ENCODE peak calls at places on chromosomes 12 and 14, in ten cellular contexts. C is WERI-Rb-1, F is aorta, D is brain microvascular endothelial cell, Z is SJCRH30, E is HCT116, X is sigmoid colon, S is cardiac muscle cell, Q is right cardiac atrium, O is substantia nigra. M is an unnamed sample.

GRCh38 chr12:14774074-14774943 is 29.0 kb downstream of the WBP11 start:
- DNase-seq in C (no peak), F (peak), D (peak), Z (no peak), E (peak), X (peak), S (peak), Q (peak), O (peak), M (peak)

GRCh38 chr12:91173139-91173538 is 9.5 kb downstream of the DCN start:
- DNase-seq in C (no peak), F (no peak), D (no peak), Z (peak), E (no peak), X (no peak), S (no peak), Q (no peak), O (no peak), M (no peak)

GRCh38 chr14:34003691-34004090 is 52.8 kb upstream of the EGLN3 start:
- DNase-seq in C (peak), F (no peak), D (no peak), Z (peak), E (no peak), X (no peak), S (no peak), Q (no peak), O (no peak), M (no peak)

GRCh38 chr14:76564471-76565119 is 188.7 kb downstream of the ESRRB start:
- DNase-seq in C (no peak), F (no peak), D (no peak), Z (no peak), E (peak), X (no peak), S (peak), Q (no peak), O (no peak), M (no peak)

GRCh38 chr14:77240336-77240915 is 30.6 kb downstream of the NGB start:
- DNase-seq in C (no peak), F (no peak), D (no peak), Z (no peak), E (no peak), X (no peak), S (no peak), Q (no peak), O (no peak), M (no peak)

GRCh38 chr12:87428701-87429277 is 600.4 kb downstream of the C12orf50 start:
- DNase-seq in C (no peak), F (no peak), D (peak), Z (no peak), E (no peak), X (no peak), S (no peak), Q (no peak), O (no peak), M (no peak)

GRCh38 chr12:103012884-103013283 is 55.4 kb downstream of the ASCL1 start:
- DNase-seq in C (no peak), F (no peak), D (no peak), Z (no peak), E (no peak), X (no peak), S (no peak), Q (no peak), O (peak), M (no peak)

GRCh38 chr12:102728506-102729242 is 188.4 kb downstream of the PAH start:
- DNase-seq in C (no peak), F (no peak), D (no peak), Z (no peak), E (no peak), X (no peak), S (no peak), Q (no peak), O (no peak), M (no peak)

GRCh38 chr12:1126089-1126488 is 135.1 kb downstream of the ERC1 start:
- DNase-seq in C (no peak), F (no peak), D (no peak), Z (no peak), E (no peak), X (no peak), S (no peak), Q (no peak), O (no peak), M (no peak)

GRCh38 chr12:46517579-46517962 is 145.0 kb upstream of the SLC38A2 start:
- DNase-seq in C (no peak), F (no peak), D (no peak), Z (no peak), E (no peak), X (no peak), S (no peak), Q (no peak), O (no peak), M (no peak)

GRCh38 chr14:23306412-23307145 is at the start of gene BCL2L2:
- DNase-seq in C (peak), F (peak), D (peak), Z (peak), E (peak), X (peak), S (peak), Q (peak), O (peak), M (peak)

GRCh38 chr12:121786441-121786825 is 7.1 kb downstream of the RHOF start:
- DNase-seq in C (no peak), F (no peak), D (peak), Z (no peak), E (peak), X (peak), S (no peak), Q (peak), O (no peak), M (no peak)

GRCh38 chr14:70887207-70888150 is 19.8 kb upstream of the PCNX1 start:
- DNase-seq in C (no peak), F (no peak), D (peak), Z (no peak), E (no peak), X (no peak), S (no peak), Q (no peak), O (no peak), M (no peak)

DNA sequence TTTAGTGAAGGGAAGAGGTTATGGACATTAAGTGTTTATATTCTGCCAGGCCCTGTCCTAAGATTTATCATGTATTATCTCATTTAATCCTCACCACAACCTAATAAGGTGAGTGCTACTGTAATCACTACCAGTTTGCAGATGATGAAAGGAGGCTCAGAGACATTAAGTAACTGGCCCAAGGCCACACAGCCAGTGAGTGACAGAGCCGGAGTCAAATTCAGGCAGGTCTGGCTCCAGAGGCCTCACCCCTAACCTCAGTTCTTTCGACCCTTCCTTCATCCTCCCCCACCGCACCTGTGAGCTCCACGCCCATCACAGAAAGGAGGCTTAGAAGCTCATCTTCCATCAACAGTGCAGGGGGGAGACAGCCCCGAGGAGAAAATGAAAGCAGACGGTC is 197.3 kb downstream of the RBM19 start:
- DNase-seq in C (no peak), F (no peak), D (no peak), Z (no peak), E (no peak), X (no peak), S (no peak), Q (no peak), O (no peak), M (no peak)
- H3K27ac ChIP-seq in C (no peak), F (no peak), D (no peak), Z (no peak), E (no peak), X (no peak), S (no peak), Q (no peak), O (no peak), M (no peak)

DNA sequence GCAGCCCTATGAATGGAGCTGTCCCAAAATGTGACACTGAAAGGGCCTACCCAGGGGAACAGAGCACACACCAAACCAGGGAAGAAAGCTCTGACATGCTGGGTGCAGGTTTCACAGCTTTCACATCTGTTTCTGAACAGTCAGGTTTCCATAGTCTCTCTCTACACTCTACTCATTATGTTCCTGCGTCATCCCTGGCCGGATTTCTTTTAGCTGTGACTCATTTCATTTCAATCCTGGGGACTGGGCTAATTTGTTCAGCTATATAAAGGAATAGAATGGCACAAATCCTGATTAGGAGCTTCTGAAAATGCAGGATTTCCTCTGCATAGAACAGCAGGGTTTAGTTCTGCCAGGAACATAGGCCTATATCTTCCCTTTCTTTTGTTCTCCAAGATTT is 649.8 kb downstream of the RPS29 start:
- DNase-seq in C (peak), F (no peak), D (peak), Z (peak), E (no peak), X (peak), S (no peak), Q (no peak), O (no peak), M (no peak)
- H3K27ac ChIP-seq in C (no peak), F (no peak), D (no peak), Z (peak), E (no peak), X (peak), S (no peak), Q (no peak), O (no peak), M (no peak)

GRCh38 chr14:69648480-69649414 is 37.4 kb downstream of the SUSD6 start:
- DNase-seq in C (no peak), F (no peak), D (peak), Z (no peak), E (no peak), X (no peak), S (peak), Q (no peak), O (no peak), M (no peak)

GRCh38 chr14:69654109-69654508 is 42.7 kb downstream of the SUSD6 start:
- DNase-seq in C (no peak), F (no peak), D (no peak), Z (no peak), E (no peak), X (no peak), S (no peak), Q (no peak), O (no peak), M (no peak)

GRCh38 chr14:69650948-69651369 is 39.6 kb downstream of the SUSD6 start:
- DNase-seq in C (no peak), F (no peak), D (no peak), Z (no peak), E (no peak), X (no peak), S (no peak), Q (no peak), O (no peak), M (no peak)

GRCh38 chr14:69651653-69652052 is 40.3 kb downstream of the SUSD6 start:
- DNase-seq in C (no peak), F (no peak), D (no peak), Z (no peak), E (no peak), X (no peak), S (no peak), Q (no peak), O (no peak), M (no peak)

DNA sequence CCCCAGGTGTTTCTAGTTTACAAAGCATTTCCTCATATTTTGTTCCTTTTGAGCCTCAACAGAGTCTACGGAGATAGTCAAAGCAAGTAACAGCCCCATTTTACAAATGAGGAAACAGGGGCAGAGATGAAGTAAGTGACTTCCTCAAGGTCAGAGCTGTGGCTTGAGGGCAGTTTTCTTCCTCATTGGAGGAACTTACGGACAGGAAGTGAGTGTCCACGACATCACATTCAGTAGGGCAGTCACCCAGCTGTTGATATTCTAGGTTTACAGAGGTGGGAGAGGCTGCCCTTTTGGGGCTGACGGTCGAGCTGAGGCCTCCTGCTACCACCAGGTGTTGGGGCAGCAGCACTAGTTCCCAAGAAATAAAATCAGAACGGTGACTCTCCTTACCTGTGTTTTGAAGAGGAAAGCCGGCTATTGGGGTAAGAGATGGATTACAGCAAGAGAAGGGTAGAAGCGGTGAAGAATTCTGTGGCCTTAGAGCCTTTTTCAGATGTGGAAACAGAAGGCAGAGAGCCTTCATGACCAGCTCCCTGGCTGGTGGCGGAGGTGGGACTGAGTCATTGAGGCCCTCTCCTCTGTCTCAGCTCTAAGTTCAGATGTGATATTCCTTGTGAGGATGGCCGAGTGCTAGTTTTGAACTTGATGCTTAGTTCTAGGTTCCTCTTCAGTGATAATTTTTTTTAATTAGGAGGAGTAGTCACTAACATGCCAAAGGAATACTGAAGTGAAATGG is 41.7 kb downstream of the SUSD6 start:
- DNase-seq in C (no peak), F (no peak), D (no peak), Z (no peak), E (no peak), X (no peak), S (no peak), Q (no peak), O (no peak), M (no peak)
- H3K27ac ChIP-seq in C (no peak), F (no peak), D (no peak), Z (no peak), E (no peak), X (peak), S (no peak), Q (peak), O (peak), M (peak)

GRCh38 chr12:10194160-10194559 is 15.3 kb downstream of the TMEM52B start:
- DNase-seq in C (no peak), F (no peak), D (no peak), Z (no peak), E (no peak), X (no peak), S (no peak), Q (no peak), O (no peak), M (no peak)

GRCh38 chr12:10196210-10196609 is 16.5 kb upstream of the GABARAPL1 start:
- DNase-seq in C (no peak), F (no peak), D (no peak), Z (no peak), E (no peak), X (no peak), S (no peak), Q (no peak), O (no peak), M (no peak)

GRCh38 chr12:10189653-10190052 is 10.8 kb downstream of the TMEM52B start:
- DNase-seq in C (no peak), F (no peak), D (no peak), Z (no peak), E (no peak), X (peak), S (no peak), Q (peak), O (peak), M (no peak)

GRCh38 chr12:10190558-10191388 is 11.9 kb downstream of the TMEM52B start:
- DNase-seq in C (peak), F (no peak), D (peak), Z (peak), E (peak), X (peak), S (peak), Q (peak), O (peak), M (peak)

GRCh38 chr12:10191865-10192264 is 13.0 kb downstream of the TMEM52B start:
- DNase-seq in C (no peak), F (no peak), D (no peak), Z (no peak), E (no peak), X (no peak), S (no peak), Q (no peak), O (no peak), M (no peak)
- H3K27ac ChIP-seq in C (no peak), F (no peak), D (no peak), Z (no peak), E (no peak), X (no peak), S (no peak), Q (no peak), O (no peak), M (no peak)

GRCh38 chr12:6355491-6356373 is 13.9 kb upstream of the TNFRSF1A start:
- DNase-seq in C (no peak), F (no peak), D (no peak), Z (no peak), E (no peak), X (no peak), S (no peak), Q (no peak), O (no peak), M (no peak)

GRCh38 chr12:6358886-6359285 is 16.5 kb downstream of the SCNN1A start:
- DNase-seq in C (no peak), F (no peak), D (no peak), Z (no peak), E (no peak), X (no peak), S (no peak), Q (no peak), O (no peak), M (no peak)

GRCh38 chr12:6360080-6360571 is 15.2 kb downstream of the SCNN1A start:
- DNase-seq in C (no peak), F (no peak), D (no peak), Z (no peak), E (no peak), X (no peak), S (no peak), Q (no peak), O (no peak), M (no peak)

GRCh38 chr12:6354539-6355393 is 12.9 kb upstream of the TNFRSF1A start:
- DNase-seq in C (no peak), F (no peak), D (no peak), Z (no peak), E (no peak), X (no peak), S (no peak), Q (no peak), O (no peak), M (no peak)

DNA sequence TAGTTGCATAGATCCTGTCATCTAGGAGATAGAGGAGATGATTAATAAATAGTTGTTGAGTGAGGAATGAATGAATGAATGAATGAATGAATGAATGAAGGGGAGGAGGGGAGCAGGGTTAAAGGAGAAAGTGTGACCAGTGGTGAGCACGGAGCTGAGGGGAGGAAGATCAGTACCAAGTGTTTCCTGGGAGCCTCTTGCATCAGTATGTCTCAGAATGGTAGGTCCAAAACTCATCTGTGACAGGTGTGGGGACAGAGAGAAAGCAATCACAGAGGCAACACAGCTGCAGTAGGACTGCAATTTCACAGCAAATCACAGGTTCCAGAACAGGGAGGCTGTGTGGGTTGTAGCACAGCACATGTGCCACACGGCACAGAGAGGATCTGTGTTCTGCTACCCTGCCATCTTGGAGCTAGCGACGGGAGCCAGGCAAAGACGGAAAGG is 14.5 kb upstream of the TNFRSF1A start:
- DNase-seq in C (no peak), F (no peak), D (no peak), Z (no peak), E (no peak), X (no peak), S (no peak), Q (no peak), O (no peak), M (no peak)
- H3K27ac ChIP-seq in C (no peak), F (no peak), D (no peak), Z (no peak), E (no peak), X (no peak), S (no peak), Q (no peak), O (no peak), M (no peak)

DNA sequence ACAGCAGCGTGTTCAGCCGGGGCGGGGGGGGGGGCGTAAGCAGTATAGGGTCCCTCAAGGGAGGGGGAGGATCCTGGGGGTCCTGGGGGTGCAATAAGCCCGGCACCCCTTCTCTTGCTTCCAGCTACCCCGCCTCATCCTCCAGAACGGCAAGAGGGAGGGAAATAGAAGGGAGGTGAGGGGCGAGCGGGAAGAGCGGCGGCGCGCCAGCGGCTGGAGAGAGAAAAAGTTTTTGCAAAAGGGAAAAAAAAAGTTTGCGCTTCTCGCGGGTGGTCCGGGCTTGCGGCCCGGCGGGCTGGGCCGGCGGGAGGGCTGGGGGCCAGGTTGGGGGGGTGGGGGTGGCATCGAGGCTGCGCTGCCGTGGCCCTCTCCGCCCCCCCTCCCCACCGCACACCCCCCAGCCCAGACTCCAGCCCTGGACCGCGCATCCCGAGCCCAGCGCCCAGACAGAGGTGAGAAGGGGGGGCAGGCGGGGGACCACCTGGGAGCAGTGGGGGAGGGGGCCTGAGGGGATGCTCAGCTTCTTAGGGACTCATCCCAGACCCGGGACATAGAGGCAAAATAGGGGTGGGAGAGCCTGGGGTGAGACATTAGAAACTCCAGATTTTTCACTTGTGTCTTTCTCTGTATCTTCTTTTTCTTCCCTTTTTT is at the start of gene GLI1:
- DNase-seq in C (no peak), F (no peak), D (no peak), Z (peak), E (no peak), X (no peak), S (peak), Q (peak), O (no peak), M (no peak)
- H3K27ac ChIP-seq in C (peak), F (no peak), D (peak), Z (peak), E (peak), X (peak), S (no peak), Q (peak), O (peak), M (peak)